ENCODE peak calls at places on chromosomes 13 and 19, in nine cellular contexts. I is transverse colon; D is CD4-positive, alpha-beta T cell; Q is WERI-Rb-1; B is H9; K is PC-9; T is fibroblast of villous mesenchyme; J is GM23338; Z is cardiac fibroblast. C is an unnamed sample.

GRCh38 chr13:73138967-73139491 is 80.2 kb downstream of the KLF5 start:
- DNase-seq in T (no peak), I (peak), J (peak), D (no peak), Q (no peak), Z (no peak), K (peak), B (no peak), C (no peak)

GRCh38 chr13:93715866-93716265 is 489.3 kb downstream of the GPC6 start:
- DNase-seq in J (no peak), Q (no peak), I (no peak), Z (peak), B (no peak), K (no peak), T (peak), D (no peak), C (no peak)

GRCh38 chr19:18202759-18203407 is 959 bp downstream of the RAB3A start:
- DNase-seq in D (peak), K (peak), I (peak), Z (peak), T (no peak), Q (peak), J (peak), B (peak), C (no peak)

GRCh38 chr13:63636231-63636993 is 2220.8 kb upstream of the PCDH20 start:
- DNase-seq in T (no peak), Z (peak), Q (no peak), J (peak), K (peak), D (no peak), I (no peak), B (no peak), C (no peak)

GRCh38 chr13:46629811-46630413 is 76.9 kb downstream of the LRCH1 start:
- DNase-seq in D (no peak), I (no peak), Z (no peak), J (no peak), T (no peak), Q (no peak), K (no peak), B (no peak), C (no peak)

GRCh38 chr19:5253403-5254110 is 87.1 kb downstream of the PTPRS start:
- DNase-seq in I (no peak), K (no peak), Z (peak), D (no peak), T (no peak), J (no peak), B (no peak), Q (no peak), C (no peak)

GRCh38 chr13:26184791-26185250 is 37.3 kb downstream of the RNF6 start:
- DNase-seq in B (peak), D (peak), K (peak), Q (peak), T (peak), Z (peak), J (peak), I (peak), C (no peak)

GRCh38 chr19:8988204-8988603 is 22.0 kb downstream of the MUC16 start:
- DNase-seq in I (no peak), Q (peak), Z (no peak), J (peak), D (peak), B (peak), T (no peak), K (no peak), C (peak)

GRCh38 chr19:31518626-31519025 is 169.4 kb upstream of the TSHZ3 start:
- DNase-seq in K (no peak), D (no peak), T (peak), Z (no peak), J (no peak), Q (peak), B (no peak), I (peak), C (no peak)

GRCh38 chr13:109545964-109546363 is 240.4 kb downstream of the IRS2 start:
- DNase-seq in T (no peak), K (no peak), Z (no peak), D (no peak), J (peak), I (no peak), Q (no peak), B (no peak), C (no peak)

GRCh38 chr19:19211499-19212432 is at the start of gene NCAN:
- DNase-seq in I (no peak), B (peak), J (peak), D (no peak), Q (peak), T (no peak), K (no peak), Z (no peak), C (no peak)

GRCh38 chr13:113458218-113459065 is 5.2 kb upstream of the ADPRHL1 start:
- DNase-seq in D (no peak), T (peak), I (no peak), K (no peak), J (peak), Q (peak), Z (no peak), B (peak), C (no peak)

GRCh38 chr19:16702123-16702522 is 17.5 kb upstream of the NWD1 start:
- DNase-seq in D (no peak), J (no peak), T (peak), I (no peak), Q (no peak), Z (peak), B (no peak), K (peak), C (no peak)

GRCh38 chr19:10111405-10111811 is at the start of gene P2RY11:
- DNase-seq in T (no peak), Z (no peak), D (no peak), B (no peak), K (no peak), J (no peak), I (peak), Q (no peak), C (no peak)

GRCh38 chr13:27442071-27442647 is 8.2 kb downstream of the MTIF3 start:
- DNase-seq in J (peak), T (no peak), B (no peak), D (peak), Z (no peak), I (peak), Q (no peak), K (no peak), C (peak)

GRCh38 chr19:5358173-5358800 is 17.7 kb upstream of the PTPRS start:
- DNase-seq in J (peak), I (no peak), Q (peak), D (no peak), T (no peak), Z (peak), B (no peak), K (no peak), C (no peak)

GRCh38 chr19:35449347-35450043 is 1.4 kb downstream of the FFAR2 start:
- DNase-seq in Q (no peak), B (no peak), J (no peak), D (no peak), T (no peak), I (no peak), Z (no peak), K (peak), C (peak)

GRCh38 chr19:1247747-1248453 is 483 bp upstream of the MIDN start:
- DNase-seq in D (peak), K (peak), Z (peak), J (peak), Q (peak), I (peak), B (peak), T (peak), C (no peak)

GRCh38 chr19:35389192-35389861 is 18.5 kb downstream of the GPR42 start:
- DNase-seq in Q (no peak), D (no peak), I (no peak), Z (no peak), B (no peak), K (no peak), T (no peak), J (no peak), C (no peak)

GRCh38 chr13:70835349-70835748 is 727.1 kb upstream of the KLHL1 start:
- DNase-seq in Q (no peak), J (no peak), K (no peak), Z (no peak), T (no peak), D (no peak), I (no peak), B (no peak), C (no peak)

GRCh38 chr19:33819875-33820781 is 23.5 kb downstream of the KCTD15 start:
- DNase-seq in K (peak), B (peak), Q (no peak), I (peak), T (peak), D (peak), Z (peak), J (peak), C (no peak)

GRCh38 chr13:85261757-85262346 is 537.4 kb downstream of the SLITRK6 start:
- DNase-seq in I (no peak), D (no peak), J (peak), Q (no peak), B (no peak), Z (no peak), T (no peak), K (no peak), C (no peak)

DNA sequence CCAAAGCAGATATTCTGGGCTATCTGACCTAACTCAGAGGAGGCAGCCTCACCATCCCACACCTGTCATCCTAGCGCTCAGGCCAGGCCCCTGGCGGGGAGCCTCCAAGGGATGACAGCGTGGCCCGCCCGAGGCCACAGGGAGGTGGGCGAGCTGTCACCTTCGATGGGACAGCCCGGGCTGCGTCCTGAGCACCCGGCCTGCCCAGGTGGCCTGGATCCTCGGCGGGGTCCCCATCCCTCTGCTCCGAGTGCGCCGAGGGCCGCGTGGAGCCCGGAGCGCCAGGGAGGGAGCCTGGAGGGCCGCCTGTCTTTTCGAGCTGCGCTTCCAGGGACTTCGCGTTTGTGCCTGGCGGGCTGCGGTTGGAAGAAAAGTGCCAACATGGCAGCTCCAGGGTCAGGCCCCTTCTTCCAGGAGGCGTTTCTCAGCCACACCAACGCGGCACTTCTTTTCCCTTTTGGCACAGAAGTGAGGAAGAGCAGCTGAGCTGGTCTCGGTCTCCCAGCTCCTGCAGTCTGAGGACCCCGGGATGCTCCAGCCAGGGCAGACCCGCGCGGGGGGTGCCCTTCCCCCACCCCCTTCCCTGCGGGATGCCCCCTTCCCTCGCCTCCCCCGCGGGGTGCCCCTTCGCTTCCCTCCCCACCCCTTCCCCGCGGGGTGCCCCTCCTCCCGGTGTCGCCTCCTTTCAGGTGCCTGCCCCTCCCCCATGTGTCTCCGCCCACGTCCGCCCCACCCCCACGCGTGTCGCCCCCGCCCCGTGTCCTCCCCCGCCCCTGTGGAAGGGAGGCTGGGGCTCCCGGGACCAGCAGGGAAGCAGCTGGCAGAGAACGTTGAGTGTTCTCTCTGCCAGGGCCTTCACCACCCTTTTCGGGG is 42.3 kb downstream of the GJA3 start:
- DNase-seq in I (peak), K (peak), Z (peak), D (peak), B (peak), Q (peak), T (peak), J (peak), C (no peak)
- TF ChIP-seq CTCF in I (no peak), K (no peak), Z (no peak), D (no peak), B (peak), Q (peak), T (no peak), J (peak), C (no peak)

GRCh38 chr13:99033814-99034213 is 56.0 kb upstream of the DOCK9 start:
- DNase-seq in D (no peak), I (no peak), J (peak), K (no peak), Z (peak), T (peak), B (no peak), Q (no peak), C (no peak)
- TF ChIP-seq CTCF in D (peak), I (no peak), J (peak), K (peak), Z (peak), T (peak), B (peak), Q (peak), C (peak)

GRCh38 chr13:19927117-19927734 is 31.3 kb upstream of the ZMYM2 start:
- DNase-seq in B (no peak), Q (no peak), D (no peak), K (no peak), T (peak), I (no peak), Z (peak), J (peak), C (peak)
- TF ChIP-seq CTCF in B (peak), Q (peak), D (peak), K (peak), T (peak), I (peak), Z (peak), J (peak), C (peak)

GRCh38 chr19:49469828-49470614 is 4.0 kb upstream of the FLT3LG start:
- DNase-seq in Q (no peak), B (peak), D (peak), Z (no peak), T (peak), J (peak), I (peak), K (no peak), C (no peak)
- TF ChIP-seq CTCF in Q (peak), B (peak), D (peak), Z (peak), T (peak), J (peak), I (peak), K (no peak), C (peak)

DNA sequence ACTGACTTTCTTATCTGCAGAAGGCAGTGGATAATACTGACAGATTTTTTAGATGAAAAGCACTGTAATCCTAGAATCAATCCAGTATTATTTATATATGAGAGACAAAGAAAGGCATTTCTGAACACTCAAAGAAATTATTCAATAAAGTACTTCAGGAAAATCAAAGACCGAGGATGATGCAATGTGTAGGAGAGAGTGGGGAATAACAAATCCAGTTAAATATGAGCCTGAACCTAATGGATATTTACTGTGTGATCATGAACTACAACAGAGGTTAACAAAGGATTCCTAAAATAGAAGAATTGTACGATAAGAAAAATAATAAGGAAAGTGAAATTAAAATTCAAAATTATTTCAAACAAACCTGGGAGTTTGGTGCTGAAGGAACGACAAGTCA is 69.3 kb downstream of the ANKRD10 start:
- DNase-seq in D (no peak), J (no peak), Q (no peak), I (no peak), K (no peak), Z (no peak), B (no peak), T (no peak), C (no peak)
- TF ChIP-seq CTCF in D (no peak), J (no peak), Q (no peak), I (no peak), K (no peak), Z (no peak), B (no peak), T (no peak), C (no peak)

DNA sequence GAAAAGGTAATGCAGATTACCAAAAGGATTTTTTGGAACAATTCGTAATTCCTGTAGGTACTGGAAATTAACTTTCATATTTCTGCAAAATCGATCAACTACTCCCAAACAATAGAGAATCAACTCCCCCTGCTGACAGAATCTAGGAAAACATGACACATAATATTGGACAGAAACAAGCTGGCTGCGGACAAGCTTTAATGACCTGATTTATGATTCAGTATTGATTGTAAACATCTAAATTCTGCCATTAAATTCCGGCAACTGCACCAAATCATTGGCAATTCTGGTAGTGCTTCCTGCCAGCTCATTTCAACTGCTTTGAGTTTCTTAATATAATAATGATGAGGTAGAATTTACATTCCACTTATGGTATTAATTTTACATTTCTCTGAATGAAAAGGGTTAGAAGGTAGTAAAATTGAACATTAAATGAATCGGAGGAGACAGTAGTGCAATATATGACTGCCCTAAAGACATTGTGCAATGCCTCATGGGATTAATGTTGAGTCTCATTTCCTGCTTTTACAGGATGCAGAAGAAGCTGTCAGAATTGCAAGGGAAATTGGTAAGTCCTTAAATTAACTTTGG is 146.5 kb downstream of the PCCA start:
- DNase-seq in Q (peak), I (no peak), Z (peak), K (peak), T (peak), J (peak), D (no peak), B (no peak), C (peak)
- TF ChIP-seq CTCF in Q (peak), I (peak), Z (peak), K (peak), T (peak), J (peak), D (peak), B (peak), C (peak)

GRCh38 chr19:39183100-39183499 is 13.7 kb upstream of the NCCRP1 start:
- DNase-seq in B (no peak), Q (no peak), I (no peak), D (no peak), J (no peak), T (no peak), K (no peak), Z (no peak), C (no peak)

GRCh38 chr19:39186391-39186790 is 10.4 kb upstream of the NCCRP1 start:
- DNase-seq in K (no peak), I (no peak), B (no peak), T (no peak), Z (no peak), Q (no peak), D (no peak), J (no peak), C (no peak)

GRCh38 chr19:39188960-39189359 is 7.8 kb upstream of the NCCRP1 start:
- DNase-seq in Q (no peak), I (no peak), D (no peak), J (no peak), T (no peak), K (no peak), B (no peak), Z (no peak), C (no peak)

GRCh38 chr19:39190768-39191167 is 6.0 kb upstream of the NCCRP1 start:
- DNase-seq in J (no peak), Q (no peak), I (no peak), T (no peak), Z (no peak), D (no peak), K (no peak), B (no peak), C (no peak)

GRCh38 chr19:39187552-39187943 is 9.2 kb upstream of the NCCRP1 start:
- DNase-seq in D (no peak), J (no peak), I (no peak), Q (no peak), B (no peak), Z (no peak), T (no peak), K (no peak), C (no peak)
- TF ChIP-seq CTCF in D (peak), J (no peak), I (no peak), Q (no peak), B (no peak), Z (no peak), T (no peak), K (peak), C (no peak)

GRCh38 chr19:54436031-54436523 is 12.9 kb upstream of the LENG8 start:
- DNase-seq in B (peak), I (no peak), J (peak), T (no peak), Z (no peak), K (no peak), D (no peak), Q (no peak), C (no peak)
- TF ChIP-seq CTCF in B (no peak), I (no peak), J (peak), T (no peak), Z (no peak), K (no peak), D (no peak), Q (no peak), C (no peak)

DNA sequence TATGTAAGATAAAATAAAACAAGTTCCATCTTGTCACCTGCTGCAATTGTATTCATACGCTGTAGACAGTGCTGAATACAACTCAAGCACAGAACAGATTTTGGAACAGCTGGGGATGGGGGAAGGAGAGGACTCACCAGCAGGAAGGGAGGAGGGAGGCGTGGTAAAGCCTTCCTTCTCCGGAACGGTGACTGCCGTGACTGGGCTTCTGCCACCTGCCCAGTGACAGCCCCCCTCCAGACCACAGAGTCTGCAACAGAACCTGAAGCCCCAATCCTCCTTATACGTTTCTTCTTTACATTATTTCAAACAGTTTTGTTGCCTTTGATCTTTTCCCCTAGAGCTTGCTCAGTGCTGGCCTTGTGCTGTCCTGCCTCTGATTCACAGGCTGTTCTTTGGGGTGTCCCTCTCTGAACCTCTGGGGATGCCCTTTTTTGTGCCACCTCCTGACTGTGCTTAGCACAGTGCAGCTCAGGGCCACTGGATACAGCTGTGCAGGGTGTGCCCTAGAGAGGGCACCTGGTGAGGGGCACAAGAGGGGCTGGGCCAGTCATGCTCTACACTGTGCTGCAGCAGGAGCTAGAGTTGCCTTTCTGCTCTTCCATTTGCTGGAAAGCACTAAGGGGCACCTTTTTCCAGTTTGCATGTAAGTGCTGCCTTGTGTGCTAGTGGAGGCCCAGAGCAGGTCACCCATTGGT is 213.0 kb downstream of the ZIC5 start:
- DNase-seq in T (no peak), Z (no peak), B (no peak), I (no peak), D (no peak), K (no peak), J (no peak), Q (no peak), C (no peak)
- TF ChIP-seq CTCF in T (no peak), Z (no peak), B (no peak), I (no peak), D (no peak), K (no peak), J (no peak), Q (no peak), C (no peak)

C was measured in LNCaP clone FGC.